ENCODE peak calls at places on chromosomes 12 and 14, in eight cellular contexts. One of them, this sample, is unnamed.

GRCh38 chr14:36820111-36820709 is 158.6 kb downstream of the PAX9 start:
- DNase-seq in upper lobe of right lung: no peak
- DNase-seq in spleen: no peak
- DNase-seq in IMR-90: no peak
- DNase-seq in lower lobe of right lung: no peak
- DNase-seq in testis: no peak
- DNase-seq in pancreas: no peak
- DNase-seq in brain microvascular endothelial cell: no peak
- DNase-seq in this sample: no peak

GRCh38 chr14:97878727-97879126 is 1081.5 kb downstream of the VRK1 start:
- DNase-seq in upper lobe of right lung: no peak
- DNase-seq in spleen: no peak
- DNase-seq in IMR-90: no peak
- DNase-seq in lower lobe of right lung: no peak
- DNase-seq in testis: peak; percentile 23
- DNase-seq in pancreas: peak; percentile 12
- DNase-seq in brain microvascular endothelial cell: no peak
- DNase-seq in this sample: peak; percentile 23

GRCh38 chr12:30515351-30515750 is 180.3 kb downstream of the IPO8 start:
- DNase-seq in upper lobe of right lung: no peak
- DNase-seq in spleen: no peak
- DNase-seq in IMR-90: no peak
- DNase-seq in lower lobe of right lung: no peak
- DNase-seq in testis: no peak
- DNase-seq in pancreas: no peak
- DNase-seq in brain microvascular endothelial cell: no peak
- DNase-seq in this sample: no peak

GRCh38 chr14:104876251-104876699 is 11.2 kb downstream of the CEP170B start:
- DNase-seq in upper lobe of right lung: peak; percentile 61
- DNase-seq in spleen: peak; percentile 65
- DNase-seq in IMR-90: peak; percentile 16
- DNase-seq in lower lobe of right lung: no peak
- DNase-seq in testis: peak; percentile 48
- DNase-seq in pancreas: no peak
- DNase-seq in brain microvascular endothelial cell: peak; percentile 12
- DNase-seq in this sample: no peak

GRCh38 chr12:58443981-58444371 is 476.3 kb downstream of the LRIG3 start:
- DNase-seq in upper lobe of right lung: no peak
- DNase-seq in spleen: no peak
- DNase-seq in IMR-90: peak; percentile 59
- DNase-seq in lower lobe of right lung: no peak
- DNase-seq in testis: no peak
- DNase-seq in pancreas: no peak
- DNase-seq in brain microvascular endothelial cell: peak; percentile 44
- DNase-seq in this sample: no peak

GRCh38 chr12:31928246-31929139 is 30.7 kb upstream of the RESF1 start:
- DNase-seq in upper lobe of right lung: no peak
- DNase-seq in spleen: no peak
- DNase-seq in IMR-90: no peak
- DNase-seq in lower lobe of right lung: no peak
- DNase-seq in testis: no peak
- DNase-seq in pancreas: no peak
- DNase-seq in brain microvascular endothelial cell: no peak
- DNase-seq in this sample: no peak

GRCh38 chr12:14774944-14775651 is 28.2 kb downstream of the WBP11 start:
- DNase-seq in upper lobe of right lung: peak; percentile 81
- DNase-seq in spleen: peak; percentile 89
- DNase-seq in IMR-90: peak; percentile 65
- DNase-seq in lower lobe of right lung: peak; percentile 69
- DNase-seq in testis: peak; percentile 54
- DNase-seq in pancreas: peak; percentile 56
- DNase-seq in brain microvascular endothelial cell: peak; percentile 50
- DNase-seq in this sample: peak; percentile 50

GRCh38 chr14:24952851-24953666 is 96.9 kb downstream of the STXBP6 start:
- DNase-seq in upper lobe of right lung: no peak
- DNase-seq in spleen: no peak
- DNase-seq in IMR-90: peak; percentile 26
- DNase-seq in lower lobe of right lung: no peak
- DNase-seq in testis: no peak
- DNase-seq in pancreas: no peak
- DNase-seq in brain microvascular endothelial cell: no peak
- DNase-seq in this sample: no peak

GRCh38 chr12:33828326-33828725 is 194.0 kb upstream of the ALG10 start:
- DNase-seq in upper lobe of right lung: no peak
- DNase-seq in spleen: no peak
- DNase-seq in IMR-90: no peak
- DNase-seq in lower lobe of right lung: no peak
- DNase-seq in testis: no peak
- DNase-seq in pancreas: no peak
- DNase-seq in brain microvascular endothelial cell: no peak
- DNase-seq in this sample: no peak

GRCh38 chr12:6819069-6820030 is 2.3 kb upstream of the GPR162 start:
- DNase-seq in upper lobe of right lung: no peak
- DNase-seq in spleen: no peak
- DNase-seq in IMR-90: no peak
- DNase-seq in lower lobe of right lung: no peak
- DNase-seq in testis: no peak
- DNase-seq in pancreas: no peak
- DNase-seq in brain microvascular endothelial cell: no peak
- DNase-seq in this sample: no peak

GRCh38 chr12:1534708-1535107 is 59.7 kb downstream of the FBXL14 start:
- DNase-seq in upper lobe of right lung: peak; percentile 43
- DNase-seq in spleen: no peak
- DNase-seq in IMR-90: no peak
- DNase-seq in lower lobe of right lung: no peak
- DNase-seq in testis: no peak
- DNase-seq in pancreas: no peak
- DNase-seq in brain microvascular endothelial cell: no peak
- DNase-seq in this sample: no peak

GRCh38 chr12:48008349-48008748 is 4.1 kb upstream of the COL2A1 start:
- DNase-seq in upper lobe of right lung: no peak
- DNase-seq in spleen: no peak
- DNase-seq in IMR-90: no peak
- DNase-seq in lower lobe of right lung: no peak
- DNase-seq in testis: no peak
- DNase-seq in pancreas: no peak
- DNase-seq in brain microvascular endothelial cell: no peak
- DNase-seq in this sample: no peak

GRCh38 chr14:79271122-79271521 is 940.2 kb downstream of the DIO2 start:
- DNase-seq in upper lobe of right lung: no peak
- DNase-seq in spleen: no peak
- DNase-seq in IMR-90: no peak
- DNase-seq in lower lobe of right lung: no peak
- DNase-seq in testis: no peak
- DNase-seq in pancreas: no peak
- DNase-seq in brain microvascular endothelial cell: no peak
- DNase-seq in this sample: no peak

GRCh38 chr14:79278286-79278797 is 933.0 kb downstream of the DIO2 start:
- DNase-seq in upper lobe of right lung: no peak
- DNase-seq in spleen: no peak
- DNase-seq in IMR-90: no peak
- DNase-seq in lower lobe of right lung: no peak
- DNase-seq in testis: no peak
- DNase-seq in pancreas: peak; percentile 29
- DNase-seq in brain microvascular endothelial cell: no peak
- DNase-seq in this sample: no peak

GRCh38 chr14:79278798-79279644 is 932.3 kb downstream of the DIO2 start:
- DNase-seq in upper lobe of right lung: peak; percentile 92
- DNase-seq in spleen: no peak
- DNase-seq in IMR-90: peak; percentile 92
- DNase-seq in lower lobe of right lung: peak; percentile 88
- DNase-seq in testis: peak; percentile 77
- DNase-seq in pancreas: peak; percentile 93
- DNase-seq in brain microvascular endothelial cell: peak; percentile 88
- DNase-seq in this sample: peak; percentile 53

GRCh38 chr14:79275367-79275655 is 936.0 kb downstream of the DIO2 start:
- DNase-seq in upper lobe of right lung: no peak
- DNase-seq in spleen: no peak
- DNase-seq in IMR-90: peak; percentile 18
- DNase-seq in lower lobe of right lung: no peak
- DNase-seq in testis: no peak
- DNase-seq in pancreas: no peak
- DNase-seq in brain microvascular endothelial cell: no peak
- DNase-seq in this sample: no peak

DNA sequence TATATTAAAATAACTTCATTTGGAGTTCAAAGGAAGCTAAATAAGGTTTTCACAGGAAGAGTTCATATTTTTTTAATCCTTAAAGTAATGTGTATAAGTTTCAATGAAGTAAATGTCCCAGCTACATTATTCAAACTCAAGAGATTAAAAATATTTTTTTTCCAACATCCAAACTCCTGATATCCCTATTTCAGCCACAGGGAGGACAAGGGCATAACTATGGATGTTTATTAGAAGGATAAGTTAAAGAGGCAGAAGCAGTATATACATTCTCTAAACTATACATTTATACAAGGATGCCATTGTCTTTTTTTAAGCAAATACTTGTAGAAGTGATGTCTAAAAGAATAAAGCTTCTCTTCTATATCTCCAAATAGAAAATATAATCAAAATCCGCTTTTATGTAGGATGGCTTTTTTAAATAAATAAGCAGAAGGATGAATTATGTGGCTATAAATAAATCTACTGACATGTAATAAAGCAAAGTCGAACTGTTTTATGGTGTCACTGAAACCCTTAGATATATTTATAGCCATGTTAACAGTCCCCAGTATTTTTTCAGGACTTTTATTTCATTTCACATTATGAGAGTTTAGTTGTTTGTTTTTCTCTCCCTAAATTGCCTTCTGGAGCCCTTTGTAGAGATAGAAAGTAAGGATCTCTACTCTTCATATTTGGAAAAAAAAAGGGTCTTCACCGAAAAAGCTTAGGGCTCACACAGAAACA is 936.5 kb downstream of the DIO2 start:
- DNase-seq in upper lobe of right lung: no peak
- DNase-seq in spleen: no peak
- DNase-seq in IMR-90: peak; percentile 20
- DNase-seq in lower lobe of right lung: no peak
- DNase-seq in testis: no peak
- DNase-seq in pancreas: no peak
- DNase-seq in brain microvascular endothelial cell: no peak
- DNase-seq in this sample: no peak
- TF ChIP-seq CTCF in upper lobe of right lung: no peak
- TF ChIP-seq CTCF in spleen: no peak
- TF ChIP-seq CTCF in IMR-90: peak; percentile 44
- TF ChIP-seq CTCF in lower lobe of right lung: no peak
- TF ChIP-seq CTCF in testis: no peak
- TF ChIP-seq CTCF in pancreas: no peak
- TF ChIP-seq CTCF in brain microvascular endothelial cell: peak; percentile 35
- TF ChIP-seq CTCF in this sample: no peak

GRCh38 chr14:56198438-56198837 is 80.2 kb downstream of the PELI2 start:
- DNase-seq in upper lobe of right lung: no peak
- DNase-seq in spleen: no peak
- DNase-seq in IMR-90: no peak
- DNase-seq in lower lobe of right lung: no peak
- DNase-seq in testis: no peak
- DNase-seq in pancreas: no peak
- DNase-seq in brain microvascular endothelial cell: no peak
- DNase-seq in this sample: no peak

GRCh38 chr14:56197150-56197549 is 78.9 kb downstream of the PELI2 start:
- DNase-seq in upper lobe of right lung: no peak
- DNase-seq in spleen: no peak
- DNase-seq in IMR-90: no peak
- DNase-seq in lower lobe of right lung: no peak
- DNase-seq in testis: no peak
- DNase-seq in pancreas: no peak
- DNase-seq in brain microvascular endothelial cell: no peak
- DNase-seq in this sample: no peak

GRCh38 chr14:56202256-56202655 is 84.0 kb downstream of the PELI2 start:
- DNase-seq in upper lobe of right lung: no peak
- DNase-seq in spleen: no peak
- DNase-seq in IMR-90: no peak
- DNase-seq in lower lobe of right lung: no peak
- DNase-seq in testis: no peak
- DNase-seq in pancreas: no peak
- DNase-seq in brain microvascular endothelial cell: no peak
- DNase-seq in this sample: no peak

GRCh38 chr14:56199976-56200577 is 81.9 kb downstream of the PELI2 start:
- DNase-seq in upper lobe of right lung: no peak
- DNase-seq in spleen: no peak
- DNase-seq in IMR-90: peak; percentile 35
- DNase-seq in lower lobe of right lung: no peak
- DNase-seq in testis: no peak
- DNase-seq in pancreas: no peak
- DNase-seq in brain microvascular endothelial cell: no peak
- DNase-seq in this sample: no peak

DNA sequence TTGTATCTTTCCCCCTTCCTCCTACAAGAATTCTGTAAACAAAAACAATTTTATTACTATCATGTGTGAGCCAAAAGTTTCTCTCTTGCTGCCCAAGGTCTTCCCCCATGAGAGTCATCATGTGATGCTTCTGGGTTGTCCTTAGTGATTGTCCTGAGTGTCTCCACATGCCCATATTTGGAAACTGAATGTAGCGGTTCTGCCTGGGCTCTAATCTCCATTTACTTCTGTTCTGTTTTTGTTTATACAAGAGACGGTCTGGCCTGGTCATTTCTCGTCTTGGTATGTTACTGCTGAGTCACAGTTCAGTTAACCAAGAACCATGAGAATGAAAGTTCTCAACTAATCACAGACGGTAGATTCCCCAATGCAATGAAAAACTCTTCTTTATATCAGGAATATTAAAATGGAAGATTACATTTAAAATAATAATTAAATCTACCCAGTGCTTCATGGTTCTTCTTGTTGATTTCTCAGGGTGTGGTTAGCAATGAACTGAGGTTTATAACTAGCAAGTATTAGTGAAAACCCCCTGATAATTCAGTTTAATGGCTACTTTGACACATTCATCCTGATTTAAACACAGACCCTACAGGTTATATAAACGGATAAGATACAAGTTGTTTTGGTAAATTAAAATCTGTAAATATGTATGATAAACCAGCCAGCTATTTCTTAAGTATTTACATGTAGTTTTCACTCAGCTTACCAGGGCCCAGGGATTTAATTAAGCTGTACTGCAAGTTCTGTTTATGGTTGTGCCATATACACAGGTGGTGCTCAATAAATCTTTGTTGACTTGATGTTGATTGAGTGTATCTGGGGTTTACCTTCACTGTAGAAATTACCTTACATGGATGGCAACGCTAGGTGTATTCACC is 81.1 kb downstream of the PELI2 start:
- DNase-seq in upper lobe of right lung: no peak
- DNase-seq in spleen: no peak
- DNase-seq in IMR-90: peak; percentile 99
- DNase-seq in lower lobe of right lung: no peak
- DNase-seq in testis: peak; percentile 76
- DNase-seq in pancreas: no peak
- DNase-seq in brain microvascular endothelial cell: peak; percentile 99
- DNase-seq in this sample: peak; percentile 48
- H3K27ac ChIP-seq in upper lobe of right lung: peak overlapping the region; percentile 1
- H3K27ac ChIP-seq in spleen: no peak overlapping the region
- H3K27ac ChIP-seq in IMR-90: peak overlapping the region; percentile 84
- H3K27ac ChIP-seq in lower lobe of right lung: no peak overlapping the region
- H3K27ac ChIP-seq in testis: peak overlapping the region; percentile 78
- H3K27ac ChIP-seq in pancreas: no peak overlapping the region
- H3K27ac ChIP-seq in brain microvascular endothelial cell: peak overlapping the region; percentile 98
- H3K27ac ChIP-seq in this sample: peak overlapping the region; percentile 11

GRCh38 chr12:116524964-116525379 is 34.2 kb upstream of the MAP1LC3B2 start:
- DNase-seq in upper lobe of right lung: no peak
- DNase-seq in spleen: no peak
- DNase-seq in IMR-90: peak; percentile 47
- DNase-seq in lower lobe of right lung: no peak
- DNase-seq in testis: no peak
- DNase-seq in pancreas: no peak
- DNase-seq in brain microvascular endothelial cell: no peak
- DNase-seq in this sample: no peak
- TF ChIP-seq CTCF in upper lobe of right lung: no peak
- TF ChIP-seq CTCF in spleen: no peak
- TF ChIP-seq CTCF in IMR-90: peak; percentile 11
- TF ChIP-seq CTCF in lower lobe of right lung: no peak
- TF ChIP-seq CTCF in testis: no peak
- TF ChIP-seq CTCF in pancreas: no peak
- TF ChIP-seq CTCF in brain microvascular endothelial cell: peak; percentile 17
- TF ChIP-seq CTCF in this sample: no peak

GRCh38 chr12:19439059-19440018 is at the start of gene AEBP2:
- DNase-seq in upper lobe of right lung: peak; percentile 96
- DNase-seq in spleen: peak; percentile 99
- DNase-seq in IMR-90: peak; percentile 95
- DNase-seq in lower lobe of right lung: peak; percentile 95
- DNase-seq in testis: peak; percentile 95
- DNase-seq in pancreas: peak; percentile 90
- DNase-seq in brain microvascular endothelial cell: peak; percentile 86
- DNase-seq in this sample: peak; percentile 89
- H3K27ac ChIP-seq in upper lobe of right lung: peak within 1 kb of the TSS; percentile 86
- H3K27ac ChIP-seq in spleen: peak within 1 kb of the TSS; percentile 93
- H3K27ac ChIP-seq in IMR-90: peak within 1 kb of the TSS; percentile 97
- H3K27ac ChIP-seq in lower lobe of right lung: peak within 1 kb of the TSS; percentile 86
- H3K27ac ChIP-seq in testis: peak within 1 kb of the TSS; percentile 97
- H3K27ac ChIP-seq in pancreas: peak within 1 kb of the TSS; percentile 52
- H3K27ac ChIP-seq in brain microvascular endothelial cell: peak within 1 kb of the TSS; percentile 59
- H3K27ac ChIP-seq in this sample: peak within 1 kb of the TSS; percentile 92

This sample was measured in gastrocnemius medialis.